ENCODE peak calls at places on chromosomes 7 and 10, in four cellular contexts. B is cardiac muscle cell, O is IMR-90, L is PC-9. I is an unnamed sample.

GRCh38 chr10:78170026-78170475 is 136.4 kb downstream of the RPS24 start:
- DNase-seq in B (no peak), O (peak), L (no peak), I (peak)

GRCh38 chr7:91892821-91893340 is 12.4 kb upstream of the MTERF1 start:
- DNase-seq in B (no peak), O (peak), L (peak), I (peak)

GRCh38 chr7:106721816-106722785 is 61.1 kb upstream of the CCDC71L start:
- DNase-seq in B (no peak), O (peak), L (no peak), I (peak)

GRCh38 chr10:43093423-43094090 is 16.7 kb downstream of the RET start:
- DNase-seq in B (peak), O (peak), L (no peak), I (no peak)

GRCh38 chr7:137873524-137873923 is 26.8 kb upstream of the DGKI start:
- DNase-seq in B (no peak), O (peak), L (no peak), I (peak)

GRCh38 chr10:122206471-122207065 is 64.5 kb upstream of the BTBD16 start:
- DNase-seq in B (no peak), O (peak), L (no peak), I (no peak)

GRCh38 chr7:131194070-131194865 is 133.4 kb upstream of the MKLN1 start:
- DNase-seq in B (no peak), O (no peak), L (no peak), I (no peak)

GRCh38 chr10:113126506-113127192 is 176.6 kb downstream of the TCF7L2 start:
- DNase-seq in B (peak), O (peak), L (peak), I (peak)

GRCh38 chr7:145779165-145779564 is 337.4 kb upstream of the CNTNAP2 start:
- DNase-seq in B (no peak), O (no peak), L (no peak), I (no peak)

GRCh38 chr10:61554925-61555324 is 101.7 kb upstream of the TMEM26 start:
- DNase-seq in B (no peak), O (no peak), L (no peak), I (no peak)

GRCh38 chr10:104323085-104323484 is 15.2 kb downstream of the ITPRIP start:
- DNase-seq in B (no peak), O (no peak), L (no peak), I (no peak)

GRCh38 chr10:104642311-104643022 is 1.4 kb downstream of the SORCS3 start:
- DNase-seq in B (peak), O (no peak), L (no peak), I (peak)

GRCh38 chr10:30029164-30029889 is 30.1 kb downstream of the JCAD start:
- DNase-seq in B (no peak), O (no peak), L (no peak), I (no peak)

GRCh38 chr10:95518455-95519131 is 42.6 kb downstream of the SORBS1 start:
- DNase-seq in B (no peak), O (no peak), L (no peak), I (no peak)

GRCh38 chr10:8636371-8636770 is 581.9 kb downstream of the GATA3 start:
- DNase-seq in B (no peak), O (no peak), L (no peak), I (no peak)

GRCh38 chr7:82600601-82601000 is 157.0 kb upstream of the CACNA2D1 start:
- DNase-seq in B (no peak), O (peak), L (no peak), I (no peak)

GRCh38 chr10:119614686-119615085 is 17.9 kb upstream of the TIAL1 start:
- DNase-seq in B (no peak), O (no peak), L (no peak), I (no peak)

GRCh38 chr7:17239683-17240521 is 58.5 kb upstream of the AHR start:
- DNase-seq in B (peak), O (peak), L (no peak), I (peak)

GRCh38 chr7:55556031-55556430 is 16.3 kb downstream of the VOPP1 start:
- DNase-seq in B (no peak), O (no peak), L (peak), I (no peak)

GRCh38 chr7:47890125-47890524 is 58.1 kb downstream of the PKD1L1 start:
- DNase-seq in B (no peak), O (no peak), L (no peak), I (no peak)

GRCh38 chr10:45425628-45426563 is 51.9 kb downstream of the ALOX5 start:
- DNase-seq in B (no peak), O (no peak), L (peak), I (no peak)

GRCh38 chr10:5460468-5461200 is 38.7 kb downstream of the CALML5 start:
- DNase-seq in B (no peak), O (no peak), L (no peak), I (no peak)

GRCh38 chr7:80940539-80941205 is 21.8 kb upstream of the SEMA3C start:
- DNase-seq in B (no peak), O (peak), L (no peak), I (no peak)

GRCh38 chr7:157470699-157471098 is 133.9 kb downstream of the DNAJB6 start:
- DNase-seq in B (no peak), O (no peak), L (no peak), I (no peak)

GRCh38 chr7:68313806-68314205 is 1284.5 kb upstream of the AUTS2 start:
- DNase-seq in B (no peak), O (no peak), L (no peak), I (no peak)

GRCh38 chr10:79387974-79388850 is 40.9 kb downstream of the PPIF start:
- DNase-seq in B (no peak), O (no peak), L (no peak), I (no peak)

GRCh38 chr10:75099952-75100763 is 11.3 kb upstream of the SAMD8 start:
- DNase-seq in B (peak), O (peak), L (peak), I (peak)

GRCh38 chr7:15836041-15836440 is 149.6 kb upstream of the MEOX2 start:
- DNase-seq in B (no peak), O (peak), L (no peak), I (no peak)

GRCh38 chr7:32070406-32071360 is at the start of gene PDE1C:
- DNase-seq in B (peak), O (peak), L (no peak), I (no peak)

GRCh38 chr7:96076350-96076707 is 245.6 kb downstream of the SLC25A13 start:
- DNase-seq in B (no peak), O (no peak), L (no peak), I (no peak)

GRCh38 chr7:24241216-24241615 is 42.8 kb upstream of the NPY start:
- DNase-seq in B (no peak), O (no peak), L (no peak), I (no peak)

GRCh38 chr10:12846718-12847117 is 154.8 kb downstream of the CCDC3 start:
- DNase-seq in B (no peak), O (peak), L (no peak), I (no peak)

GRCh38 chr10:49622426-49623425 is 8.9 kb downstream of the CHAT start:
- DNase-seq in B (no peak), O (no peak), L (no peak), I (no peak)

GRCh38 chr7:80937336-80937735 is 18.5 kb upstream of the SEMA3C start:
- DNase-seq in B (peak), O (no peak), L (no peak), I (no peak)

GRCh38 chr7:91800389-91800788 is 80.1 kb downstream of the MTERF1 start:
- DNase-seq in B (no peak), O (no peak), L (no peak), I (no peak)

GRCh38 chr7:102942181-102942882 is 29.5 kb downstream of the LRRC17 start:
- DNase-seq in B (no peak), O (no peak), L (no peak), I (no peak)

GRCh38 chr7:27167170-27167505 is 1.8 kb upstream of the HOXA9 start:
- DNase-seq in B (no peak), O (no peak), L (no peak), I (peak)
- H3K4me3 ChIP-seq in B (no peak), O (no peak), L (no peak), I (peak)

GRCh38 chr7:117323877-117324699 is 1.2 kb upstream of the WNT2 start:
- DNase-seq in B (peak), O (peak), L (peak), I (peak)

GRCh38 chr7:117322741-117323584 is at the start of gene WNT2:
- DNase-seq in B (peak), O (peak), L (no peak), I (peak)

GRCh38 chr7:117323585-117323876 is 673 bp upstream of the WNT2 start:
- DNase-seq in B (no peak), O (no peak), L (no peak), I (no peak)

GRCh38 chr7:117325836-117326235 is 3.0 kb upstream of the WNT2 start:
- DNase-seq in B (no peak), O (peak), L (no peak), I (peak)

DNA sequence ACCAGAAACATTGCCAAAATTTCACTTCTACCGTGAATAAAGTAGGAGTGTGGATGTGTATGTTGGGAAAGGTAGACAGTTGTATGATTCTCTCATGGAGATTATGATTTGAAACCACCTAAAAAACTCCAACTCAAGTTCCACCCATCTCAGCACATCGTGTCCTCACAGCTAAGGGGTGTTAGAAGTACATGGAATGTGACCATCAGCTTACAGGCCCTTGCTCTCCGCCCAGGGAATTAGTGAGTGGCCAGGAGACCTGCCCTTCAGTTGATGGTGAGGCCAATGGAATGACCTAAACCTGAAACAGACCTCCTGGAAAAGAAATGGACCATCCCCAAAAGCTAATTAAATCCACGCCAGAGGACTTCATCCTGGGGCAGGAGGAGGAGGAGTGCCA is 2.1 kb upstream of the WNT2 start:
- DNase-seq in B (peak), O (no peak), L (no peak), I (peak)
- H3K4me3 ChIP-seq in B (peak), O (no peak), L (no peak), I (peak)

DNA sequence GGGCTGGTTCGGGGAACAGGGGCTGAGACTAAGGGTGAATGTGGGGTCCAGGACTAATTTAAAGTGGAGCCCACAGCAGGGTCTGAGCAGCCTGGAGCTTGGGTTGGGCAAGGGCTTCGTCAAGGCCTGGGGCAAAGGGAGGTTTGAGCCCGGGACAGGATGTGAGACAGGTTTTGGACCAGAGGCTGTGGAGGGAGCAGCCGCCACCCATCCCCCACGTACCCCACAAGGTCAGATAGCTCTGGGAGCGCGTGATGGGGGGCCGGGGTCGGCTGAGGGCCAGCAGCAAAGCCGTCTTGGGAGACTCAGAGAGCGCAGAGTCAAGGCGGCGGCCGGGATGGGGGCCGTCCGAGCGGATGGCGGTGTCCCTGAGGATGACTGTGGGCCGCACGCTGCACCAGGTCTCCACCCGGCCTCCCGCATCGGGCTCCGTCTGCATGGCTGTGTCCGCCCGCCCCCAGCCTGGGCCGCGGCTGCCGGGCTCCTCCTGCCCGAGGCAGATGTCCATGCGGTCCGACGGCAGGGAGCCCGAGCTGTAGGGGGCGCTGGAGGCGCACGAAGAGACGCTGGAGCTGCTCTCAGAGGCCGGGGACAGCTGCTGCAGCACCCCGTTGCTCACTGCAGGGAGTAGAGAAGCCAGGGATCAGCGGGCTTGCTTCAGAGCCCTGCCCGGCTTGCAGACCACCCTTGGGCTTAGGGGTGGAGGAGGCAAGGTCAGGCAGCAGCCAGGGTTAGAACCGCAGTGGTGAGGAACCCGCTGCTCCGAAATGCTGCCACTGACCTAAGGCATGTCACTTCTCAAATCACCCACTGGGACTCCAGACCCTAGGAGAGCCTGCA is 12.1 kb downstream of the PDZD7 start:
- DNase-seq in B (peak), O (peak), L (peak), I (peak)
- H3K4me3 ChIP-seq in B (no peak), O (no peak), L (no peak), I (no peak)

DNA sequence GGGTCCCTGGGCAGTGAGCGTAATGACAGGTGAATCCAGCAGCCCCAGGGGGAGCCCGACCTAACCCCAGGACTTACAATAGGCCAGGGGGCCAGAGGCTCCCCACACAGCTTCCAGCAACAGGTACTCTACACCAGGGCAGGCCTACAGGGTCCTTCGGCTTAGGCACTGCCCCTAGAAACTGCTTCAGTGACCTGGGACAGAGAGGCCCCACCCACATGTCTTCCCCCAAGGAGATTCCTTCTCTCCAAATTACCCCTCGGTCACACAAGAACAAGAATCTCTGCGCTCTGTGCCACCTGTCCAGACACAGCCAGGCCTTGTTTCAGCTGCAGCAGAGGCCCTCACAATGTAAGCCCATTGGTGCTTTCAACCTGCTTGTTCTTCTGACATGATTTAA is 24.4 kb downstream of the SKIDA1 start:
- DNase-seq in B (no peak), O (no peak), L (no peak), I (no peak)
- H3K4me3 ChIP-seq in B (peak), O (no peak), L (no peak), I (no peak)

GRCh38 chr7:2659556-2660358 is 28.0 kb downstream of the TTYH3 start:
- DNase-seq in B (no peak), O (no peak), L (no peak), I (no peak)

GRCh38 chr7:2661602-2662272 is 26.3 kb upstream of the AMZ1 start:
- DNase-seq in B (no peak), O (no peak), L (no peak), I (no peak)

GRCh38 chr7:2660359-2661095 is 27.5 kb upstream of the AMZ1 start:
- DNase-seq in B (no peak), O (no peak), L (no peak), I (peak)

GRCh38 chr7:2662273-2663120 is 25.5 kb upstream of the AMZ1 start:
- DNase-seq in B (no peak), O (no peak), L (no peak), I (no peak)

DNA sequence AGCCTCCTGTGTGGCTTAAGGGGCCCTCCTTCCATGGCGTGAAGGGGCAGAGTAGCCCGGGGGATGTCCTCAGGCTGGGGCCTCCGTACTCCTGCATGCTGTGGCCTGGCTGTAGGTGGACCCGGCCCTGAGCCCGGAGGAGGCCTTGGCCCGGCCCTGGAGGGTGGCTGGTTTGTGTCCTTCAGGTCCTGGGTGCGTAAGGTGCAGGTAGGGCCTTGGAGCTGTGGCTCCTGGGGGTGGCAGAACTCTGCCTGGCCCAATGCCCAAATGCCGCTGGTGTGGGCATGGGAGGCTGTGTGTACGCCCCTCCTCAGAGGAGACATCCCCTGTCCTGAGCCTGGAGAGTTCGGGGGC is 26.9 kb upstream of the AMZ1 start:
- DNase-seq in B (no peak), O (no peak), L (no peak), I (no peak)
- H3K4me3 ChIP-seq in B (no peak), O (no peak), L (no peak), I (no peak)